ENCODE peak calls at places on chromosomes 7 and 10, in ten cellular contexts. One of them, this sample, is unnamed.

GRCh38 chr10:66627156-66627555 is 298.7 kb upstream of the LRRTM3 start:
- DNase-seq in stomach: no peak
- DNase-seq in GM13976: peak; percentile 10
- DNase-seq in T-helper 9 cell: no peak
- DNase-seq in T1000: no peak
- DNase-seq in GM18507: no peak
- DNase-seq in activated effector memory CD4-positive, alpha-beta T cell treated with anti-CD3 and anti-CD28 coated beads, Interleukin-2, amount 50 U/mL, for 16 hours: no peak
- DNase-seq in activated CD8-positive, alpha-beta memory T cell treated with anti-CD3 and anti-CD28 coated beads for 1 hour: no peak
- DNase-seq in T follicular helper cell: no peak
- DNase-seq in iPS DF 19.7: peak; percentile 50
- DNase-seq in this sample: no peak

GRCh38 chr10:110355181-110355831 is 50.6 kb upstream of the SMNDC1 start:
- DNase-seq in stomach: no peak
- DNase-seq in GM13976: peak; percentile 74
- DNase-seq in T-helper 9 cell: no peak
- DNase-seq in T1000: no peak
- DNase-seq in GM18507: peak; percentile 43
- DNase-seq in activated effector memory CD4-positive, alpha-beta T cell treated with anti-CD3 and anti-CD28 coated beads, Interleukin-2, amount 50 U/mL, for 16 hours: no peak
- DNase-seq in activated CD8-positive, alpha-beta memory T cell treated with anti-CD3 and anti-CD28 coated beads for 1 hour: no peak
- DNase-seq in T follicular helper cell: no peak
- DNase-seq in iPS DF 19.7: no peak
- DNase-seq in this sample: no peak

GRCh38 chr7:24825931-24826661 is 68.8 kb upstream of the GSDME start:
- DNase-seq in stomach: peak; percentile 47
- DNase-seq in GM13976: no peak
- DNase-seq in T-helper 9 cell: no peak
- DNase-seq in T1000: peak; percentile 29
- DNase-seq in GM18507: no peak
- DNase-seq in activated effector memory CD4-positive, alpha-beta T cell treated with anti-CD3 and anti-CD28 coated beads, Interleukin-2, amount 50 U/mL, for 16 hours: no peak
- DNase-seq in activated CD8-positive, alpha-beta memory T cell treated with anti-CD3 and anti-CD28 coated beads for 1 hour: no peak
- DNase-seq in T follicular helper cell: no peak
- DNase-seq in iPS DF 19.7: no peak
- DNase-seq in this sample: no peak

GRCh38 chr7:55970561-55970960 is 6.2 kb downstream of the NIPSNAP2 start:
- DNase-seq in stomach: no peak
- DNase-seq in GM13976: no peak
- DNase-seq in T-helper 9 cell: no peak
- DNase-seq in T1000: no peak
- DNase-seq in GM18507: no peak
- DNase-seq in activated effector memory CD4-positive, alpha-beta T cell treated with anti-CD3 and anti-CD28 coated beads, Interleukin-2, amount 50 U/mL, for 16 hours: peak; percentile 30
- DNase-seq in activated CD8-positive, alpha-beta memory T cell treated with anti-CD3 and anti-CD28 coated beads for 1 hour: no peak
- DNase-seq in T follicular helper cell: no peak
- DNase-seq in iPS DF 19.7: no peak
- DNase-seq in this sample: no peak

GRCh38 chr7:157211710-157212109 is 73.0 kb downstream of the UBE3C start:
- DNase-seq in stomach: no peak
- DNase-seq in GM13976: no peak
- DNase-seq in T-helper 9 cell: no peak
- DNase-seq in T1000: no peak
- DNase-seq in GM18507: no peak
- DNase-seq in activated effector memory CD4-positive, alpha-beta T cell treated with anti-CD3 and anti-CD28 coated beads, Interleukin-2, amount 50 U/mL, for 16 hours: no peak
- DNase-seq in activated CD8-positive, alpha-beta memory T cell treated with anti-CD3 and anti-CD28 coated beads for 1 hour: no peak
- DNase-seq in T follicular helper cell: no peak
- DNase-seq in iPS DF 19.7: no peak
- DNase-seq in this sample: no peak

GRCh38 chr10:86047588-86047987 is 319.0 kb downstream of the GRID1 start:
- DNase-seq in stomach: no peak
- DNase-seq in GM13976: no peak
- DNase-seq in T-helper 9 cell: no peak
- DNase-seq in T1000: no peak
- DNase-seq in GM18507: no peak
- DNase-seq in activated effector memory CD4-positive, alpha-beta T cell treated with anti-CD3 and anti-CD28 coated beads, Interleukin-2, amount 50 U/mL, for 16 hours: no peak
- DNase-seq in activated CD8-positive, alpha-beta memory T cell treated with anti-CD3 and anti-CD28 coated beads for 1 hour: no peak
- DNase-seq in T follicular helper cell: no peak
- DNase-seq in iPS DF 19.7: no peak
- DNase-seq in this sample: no peak

GRCh38 chr7:144004703-144005102 is 4.6 kb downstream of the OR6B1 start:
- DNase-seq in stomach: no peak
- DNase-seq in GM13976: no peak
- DNase-seq in T-helper 9 cell: no peak
- DNase-seq in T1000: no peak
- DNase-seq in GM18507: no peak
- DNase-seq in activated effector memory CD4-positive, alpha-beta T cell treated with anti-CD3 and anti-CD28 coated beads, Interleukin-2, amount 50 U/mL, for 16 hours: no peak
- DNase-seq in activated CD8-positive, alpha-beta memory T cell treated with anti-CD3 and anti-CD28 coated beads for 1 hour: no peak
- DNase-seq in T follicular helper cell: no peak
- DNase-seq in iPS DF 19.7: no peak
- DNase-seq in this sample: no peak

GRCh38 chr10:71319042-71319799 is at the start of gene SLC29A3:
- DNase-seq in stomach: peak; percentile 85
- DNase-seq in GM13976: peak; percentile 96
- DNase-seq in T-helper 9 cell: peak; percentile 75
- DNase-seq in T1000: peak; percentile 37
- DNase-seq in GM18507: peak; percentile 76
- DNase-seq in activated effector memory CD4-positive, alpha-beta T cell treated with anti-CD3 and anti-CD28 coated beads, Interleukin-2, amount 50 U/mL, for 16 hours: peak; percentile 95
- DNase-seq in activated CD8-positive, alpha-beta memory T cell treated with anti-CD3 and anti-CD28 coated beads for 1 hour: peak; percentile 37
- DNase-seq in T follicular helper cell: peak; percentile 75
- DNase-seq in iPS DF 19.7: peak; percentile 35
- DNase-seq in this sample: peak; percentile 63

GRCh38 chr10:102120142-102120986 is at the start of gene LDB1:
- DNase-seq in stomach: peak; percentile 79
- DNase-seq in GM13976: peak; percentile 90
- DNase-seq in T-helper 9 cell: peak; percentile 55
- DNase-seq in T1000: peak; percentile 43
- DNase-seq in GM18507: peak; percentile 67
- DNase-seq in activated effector memory CD4-positive, alpha-beta T cell treated with anti-CD3 and anti-CD28 coated beads, Interleukin-2, amount 50 U/mL, for 16 hours: peak; percentile 88
- DNase-seq in activated CD8-positive, alpha-beta memory T cell treated with anti-CD3 and anti-CD28 coated beads for 1 hour: no peak
- DNase-seq in T follicular helper cell: peak; percentile 48
- DNase-seq in iPS DF 19.7: peak; percentile 63
- DNase-seq in this sample: no peak

GRCh38 chr7:37901890-37902524 is 14.6 kb downstream of the SFRP4 start:
- DNase-seq in stomach: no peak
- DNase-seq in GM13976: no peak
- DNase-seq in T-helper 9 cell: no peak
- DNase-seq in T1000: no peak
- DNase-seq in GM18507: no peak
- DNase-seq in activated effector memory CD4-positive, alpha-beta T cell treated with anti-CD3 and anti-CD28 coated beads, Interleukin-2, amount 50 U/mL, for 16 hours: no peak
- DNase-seq in activated CD8-positive, alpha-beta memory T cell treated with anti-CD3 and anti-CD28 coated beads for 1 hour: no peak
- DNase-seq in T follicular helper cell: no peak
- DNase-seq in iPS DF 19.7: no peak
- DNase-seq in this sample: no peak

GRCh38 chr7:113197274-113197673 is 78.9 kb upstream of the SMIM30 start:
- DNase-seq in stomach: no peak
- DNase-seq in GM13976: no peak
- DNase-seq in T-helper 9 cell: no peak
- DNase-seq in T1000: no peak
- DNase-seq in GM18507: no peak
- DNase-seq in activated effector memory CD4-positive, alpha-beta T cell treated with anti-CD3 and anti-CD28 coated beads, Interleukin-2, amount 50 U/mL, for 16 hours: no peak
- DNase-seq in activated CD8-positive, alpha-beta memory T cell treated with anti-CD3 and anti-CD28 coated beads for 1 hour: no peak
- DNase-seq in T follicular helper cell: no peak
- DNase-seq in iPS DF 19.7: no peak
- DNase-seq in this sample: peak; percentile 76

GRCh38 chr10:97880109-97880508 is 30.5 kb downstream of the GOLGA7B start:
- DNase-seq in stomach: no peak
- DNase-seq in GM13976: no peak
- DNase-seq in T-helper 9 cell: no peak
- DNase-seq in T1000: no peak
- DNase-seq in GM18507: no peak
- DNase-seq in activated effector memory CD4-positive, alpha-beta T cell treated with anti-CD3 and anti-CD28 coated beads, Interleukin-2, amount 50 U/mL, for 16 hours: peak; percentile 42
- DNase-seq in activated CD8-positive, alpha-beta memory T cell treated with anti-CD3 and anti-CD28 coated beads for 1 hour: no peak
- DNase-seq in T follicular helper cell: no peak
- DNase-seq in iPS DF 19.7: no peak
- DNase-seq in this sample: no peak

GRCh38 chr7:150751702-150752101 is 14.5 kb downstream of the GIMAP5 start:
- DNase-seq in stomach: no peak
- DNase-seq in GM13976: no peak
- DNase-seq in T-helper 9 cell: no peak
- DNase-seq in T1000: no peak
- DNase-seq in GM18507: no peak
- DNase-seq in activated effector memory CD4-positive, alpha-beta T cell treated with anti-CD3 and anti-CD28 coated beads, Interleukin-2, amount 50 U/mL, for 16 hours: no peak
- DNase-seq in activated CD8-positive, alpha-beta memory T cell treated with anti-CD3 and anti-CD28 coated beads for 1 hour: no peak
- DNase-seq in T follicular helper cell: no peak
- DNase-seq in iPS DF 19.7: no peak
- DNase-seq in this sample: no peak

GRCh38 chr7:46290374-46291061 is 369.4 kb upstream of the IGFBP3 start:
- DNase-seq in stomach: no peak
- DNase-seq in GM13976: no peak
- DNase-seq in T-helper 9 cell: no peak
- DNase-seq in T1000: no peak
- DNase-seq in GM18507: no peak
- DNase-seq in activated effector memory CD4-positive, alpha-beta T cell treated with anti-CD3 and anti-CD28 coated beads, Interleukin-2, amount 50 U/mL, for 16 hours: no peak
- DNase-seq in activated CD8-positive, alpha-beta memory T cell treated with anti-CD3 and anti-CD28 coated beads for 1 hour: no peak
- DNase-seq in T follicular helper cell: no peak
- DNase-seq in iPS DF 19.7: no peak
- DNase-seq in this sample: no peak

GRCh38 chr10:133132711-133133291 is 27.2 kb upstream of the KNDC1 start:
- DNase-seq in stomach: no peak
- DNase-seq in GM13976: no peak
- DNase-seq in T-helper 9 cell: no peak
- DNase-seq in T1000: no peak
- DNase-seq in GM18507: no peak
- DNase-seq in activated effector memory CD4-positive, alpha-beta T cell treated with anti-CD3 and anti-CD28 coated beads, Interleukin-2, amount 50 U/mL, for 16 hours: peak; percentile 53
- DNase-seq in activated CD8-positive, alpha-beta memory T cell treated with anti-CD3 and anti-CD28 coated beads for 1 hour: no peak
- DNase-seq in T follicular helper cell: no peak
- DNase-seq in iPS DF 19.7: no peak
- DNase-seq in this sample: no peak

GRCh38 chr7:150367187-150367510 is 1.5 kb upstream of the REPIN1 start:
- DNase-seq in stomach: no peak
- DNase-seq in GM13976: no peak
- DNase-seq in T-helper 9 cell: no peak
- DNase-seq in T1000: no peak
- DNase-seq in GM18507: no peak
- DNase-seq in activated effector memory CD4-positive, alpha-beta T cell treated with anti-CD3 and anti-CD28 coated beads, Interleukin-2, amount 50 U/mL, for 16 hours: no peak
- DNase-seq in activated CD8-positive, alpha-beta memory T cell treated with anti-CD3 and anti-CD28 coated beads for 1 hour: no peak
- DNase-seq in T follicular helper cell: no peak
- DNase-seq in iPS DF 19.7: no peak
- DNase-seq in this sample: no peak

GRCh38 chr10:43172645-43173044 is 34.4 kb downstream of the CSGALNACT2 start:
- DNase-seq in stomach: no peak
- DNase-seq in GM13976: no peak
- DNase-seq in T-helper 9 cell: no peak
- DNase-seq in T1000: no peak
- DNase-seq in GM18507: no peak
- DNase-seq in activated effector memory CD4-positive, alpha-beta T cell treated with anti-CD3 and anti-CD28 coated beads, Interleukin-2, amount 50 U/mL, for 16 hours: no peak
- DNase-seq in activated CD8-positive, alpha-beta memory T cell treated with anti-CD3 and anti-CD28 coated beads for 1 hour: no peak
- DNase-seq in T follicular helper cell: no peak
- DNase-seq in iPS DF 19.7: no peak
- DNase-seq in this sample: no peak

GRCh38 chr10:130891066-130891465 is 420.5 kb downstream of the TCERG1L start:
- DNase-seq in stomach: no peak
- DNase-seq in GM13976: no peak
- DNase-seq in T-helper 9 cell: no peak
- DNase-seq in T1000: no peak
- DNase-seq in GM18507: no peak
- DNase-seq in activated effector memory CD4-positive, alpha-beta T cell treated with anti-CD3 and anti-CD28 coated beads, Interleukin-2, amount 50 U/mL, for 16 hours: no peak
- DNase-seq in activated CD8-positive, alpha-beta memory T cell treated with anti-CD3 and anti-CD28 coated beads for 1 hour: no peak
- DNase-seq in T follicular helper cell: no peak
- DNase-seq in iPS DF 19.7: no peak
- DNase-seq in this sample: no peak

This sample was measured in amniotic stem cell.